ENCODE peak calls at places on chromosomes 12 and 14, in five cellular contexts. W is neural crest cell; F is CD4-positive, alpha-beta T cell; L is psoas muscle; U is WERI-Rb-1. A is an unnamed sample.

GRCh38 chr12:67355428-67356385 is 86.5 kb downstream of the CAND1 start:
- DNase-seq in L (no peak), W (peak), F (no peak), U (peak), A (no peak)

GRCh38 chr12:68261947-68262346 is 8.5 kb upstream of the IL22 start:
- DNase-seq in U (no peak), W (no peak), L (no peak), F (no peak), A (no peak)

GRCh38 chr14:53715390-53715730 is 241.3 kb downstream of the BMP4 start:
- DNase-seq in U (no peak), L (no peak), F (no peak), W (no peak), A (no peak)

GRCh38 chr12:48999371-49000131 is at the start of gene DDN:
- DNase-seq in W (no peak), F (no peak), U (peak), L (peak), A (peak)

GRCh38 chr12:29159690-29160089 is 10.6 kb downstream of the FAR2 start:
- DNase-seq in W (no peak), L (no peak), U (no peak), F (no peak), A (no peak)

GRCh38 chr14:58077621-58078020 is 74.4 kb downstream of the ARMH4 start:
- DNase-seq in F (no peak), L (no peak), U (no peak), W (no peak), A (no peak)

GRCh38 chr12:91373086-91373485 is 190.5 kb upstream of the DCN start:
- DNase-seq in F (no peak), L (no peak), U (no peak), W (no peak), A (no peak)

GRCh38 chr12:123502163-123502562 is 31.4 kb downstream of the RILPL1 start:
- DNase-seq in U (no peak), W (no peak), L (no peak), F (no peak), A (no peak)

GRCh38 chr12:88388566-88389269 is 191.6 kb downstream of the KITLG start:
- DNase-seq in U (no peak), W (no peak), L (no peak), F (no peak), A (no peak)

GRCh38 chr12:115507951-115508722 is 769.4 kb downstream of the MED13L start:
- DNase-seq in U (no peak), F (no peak), W (peak), L (peak), A (no peak)

GRCh38 chr14:101587403-101587998 is 26.2 kb downstream of the DIO3 start:
- DNase-seq in W (no peak), U (peak), L (no peak), F (no peak), A (no peak)

GRCh38 chr12:9813821-9814798 is 13.2 kb upstream of the KLRF1 start:
- DNase-seq in U (peak), F (peak), W (peak), L (peak), A (peak)

GRCh38 chr12:31588976-31589375 is 2.0 kb downstream of the DENND5B start:
- DNase-seq in L (no peak), F (no peak), W (no peak), U (no peak), A (no peak)

GRCh38 chr12:103623716-103624115 is 36.6 kb downstream of the STAB2 start:
- DNase-seq in L (no peak), U (no peak), W (no peak), F (no peak), A (no peak)

GRCh38 chr12:113065126-113066007 is 8.8 kb downstream of the DTX1 start:
- DNase-seq in U (no peak), W (peak), F (no peak), L (no peak), A (no peak)

GRCh38 chr14:95707327-95707726 is 6.6 kb downstream of the TCL1A start:
- DNase-seq in L (no peak), W (no peak), F (no peak), U (no peak), A (no peak)

DNA sequence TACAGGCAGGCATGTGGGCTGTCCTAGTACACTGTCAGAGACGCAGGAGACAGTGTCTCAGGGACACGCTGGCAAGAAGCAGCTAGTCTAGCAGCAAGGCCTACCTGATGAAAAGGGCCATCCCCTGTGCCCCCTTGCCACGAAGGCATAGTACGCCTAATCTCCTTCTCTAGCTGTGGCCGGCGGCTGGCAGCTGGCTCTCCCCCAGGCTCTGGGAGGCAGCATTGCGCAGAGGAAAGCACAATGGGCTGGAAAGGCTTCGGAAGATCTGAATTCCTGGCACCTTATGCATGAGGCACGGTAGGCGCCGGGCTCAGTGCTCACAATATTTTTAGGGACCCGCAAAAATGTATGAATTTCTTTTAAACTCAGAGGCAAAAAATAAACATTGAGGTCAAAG is 16.0 kb upstream of the PLEKHH1 start:
- DNase-seq in W (no peak), L (no peak), U (peak), F (no peak), A (no peak)
- TF ChIP-seq CTCF in W (no peak), L (no peak), U (peak), F (no peak), A (no peak)

GRCh38 chr12:96720363-96720705 is 186.7 kb upstream of the NEDD1 start:
- DNase-seq in F (no peak), L (no peak), W (no peak), U (no peak), A (no peak)
- TF ChIP-seq CTCF in F (no peak), L (no peak), W (peak), U (no peak), A (no peak)

DNA sequence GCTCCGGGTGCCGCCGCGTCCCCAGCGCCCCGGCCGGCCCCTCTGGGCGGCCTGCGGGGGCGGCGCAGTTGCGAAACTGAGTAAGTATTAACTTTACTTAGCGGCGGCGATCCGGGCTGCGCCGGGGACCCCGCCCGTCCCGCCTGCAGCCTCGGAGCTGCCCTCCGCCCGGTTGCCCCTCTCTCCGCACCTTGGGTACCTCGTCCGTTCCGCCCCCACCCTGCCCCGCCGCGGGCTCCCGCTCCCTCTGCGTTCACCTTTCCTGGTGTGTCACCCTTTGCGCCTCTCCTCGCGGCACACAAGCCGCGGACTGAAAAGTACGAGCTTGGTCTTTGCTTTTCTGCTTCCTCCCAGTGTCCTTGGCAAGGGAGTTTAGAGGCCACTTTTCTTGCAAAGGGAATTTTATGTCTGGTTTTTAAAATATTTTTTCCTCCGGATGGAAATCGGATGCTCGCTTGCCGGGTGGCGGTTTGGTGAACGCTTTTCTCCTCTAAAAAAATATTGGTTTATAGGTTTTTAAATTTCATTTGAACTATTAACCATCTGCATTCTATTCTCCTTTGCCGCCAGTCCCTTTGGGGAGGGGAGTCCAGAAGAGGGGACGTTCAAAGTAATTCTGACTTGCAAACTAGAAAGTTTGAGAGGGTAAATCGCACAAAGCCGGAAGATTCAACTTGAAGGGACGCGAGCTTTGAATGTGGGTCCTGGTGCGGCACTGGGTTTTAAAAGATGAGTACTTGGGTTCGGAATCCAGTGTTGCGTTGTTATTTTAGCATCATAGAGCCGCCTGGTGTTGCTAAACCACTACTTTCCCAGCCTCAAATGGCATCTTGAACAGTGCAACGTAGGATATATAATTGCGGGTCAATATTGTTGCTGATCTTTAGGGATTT is 833 bp downstream of the RASSF8 start:
- DNase-seq in F (no peak), L (peak), U (peak), W (peak), A (no peak)
- TF ChIP-seq CTCF in F (no peak), L (no peak), U (no peak), W (no peak), A (no peak)

GRCh38 chr14:55533960-55534359 is 46.0 kb upstream of the KTN1 start:
- DNase-seq in L (no peak), F (no peak), U (no peak), W (no peak), A (no peak)

GRCh38 chr14:55536208-55536708 is 43.7 kb upstream of the KTN1 start:
- DNase-seq in U (no peak), L (no peak), W (no peak), F (no peak), A (no peak)

GRCh38 chr14:55535521-55536207 is 44.3 kb upstream of the KTN1 start:
- DNase-seq in F (no peak), W (no peak), L (no peak), U (no peak), A (no peak)

GRCh38 chr14:55530464-55530863 is 49.5 kb upstream of the KTN1 start:
- DNase-seq in W (no peak), U (no peak), F (no peak), L (no peak), A (no peak)

DNA sequence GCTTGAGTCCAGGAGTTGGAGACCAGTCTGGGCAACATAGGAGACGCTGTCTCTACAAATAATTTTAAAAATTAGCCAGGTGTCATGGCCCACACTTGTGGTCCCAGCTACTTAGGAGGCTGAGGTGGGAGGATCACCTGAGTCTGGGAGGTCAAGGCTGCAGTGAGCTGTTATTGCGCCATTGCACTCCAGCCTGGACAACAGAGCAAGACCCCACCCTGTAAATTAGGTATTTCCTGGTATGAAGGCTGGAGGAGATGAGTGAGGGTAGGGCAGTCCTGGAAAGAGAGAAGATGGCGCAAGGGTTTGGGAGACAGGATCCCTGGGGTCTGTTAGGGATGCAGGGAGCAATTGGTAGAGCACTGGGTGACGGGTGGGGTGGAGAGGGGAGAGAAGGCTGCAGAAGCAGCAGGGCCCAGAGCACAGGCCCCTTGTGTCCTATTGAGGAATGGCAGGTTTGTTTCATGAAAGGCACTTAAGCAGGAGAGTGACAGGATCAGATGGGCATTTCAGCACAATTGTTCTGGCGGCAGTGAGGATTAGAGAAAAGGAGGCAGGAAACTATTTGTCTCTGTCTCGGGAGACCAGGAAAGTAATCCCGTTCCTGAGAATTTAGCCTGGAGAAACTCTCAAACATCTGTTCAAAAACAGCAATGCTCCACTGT is 47.2 kb upstream of the KTN1 start:
- DNase-seq in W (no peak), U (peak), F (no peak), L (no peak), A (no peak)
- TF ChIP-seq CTCF in W (peak), U (peak), F (no peak), L (no peak), A (no peak)

GRCh38 chr12:11136075-11136474 is 1.6 kb upstream of the TAS2R30 start:
- DNase-seq in U (no peak), W (no peak), L (no peak), F (no peak), A (no peak)
- TF ChIP-seq CTCF in U (no peak), W (no peak), L (no peak), F (no peak), A (no peak)

DNA sequence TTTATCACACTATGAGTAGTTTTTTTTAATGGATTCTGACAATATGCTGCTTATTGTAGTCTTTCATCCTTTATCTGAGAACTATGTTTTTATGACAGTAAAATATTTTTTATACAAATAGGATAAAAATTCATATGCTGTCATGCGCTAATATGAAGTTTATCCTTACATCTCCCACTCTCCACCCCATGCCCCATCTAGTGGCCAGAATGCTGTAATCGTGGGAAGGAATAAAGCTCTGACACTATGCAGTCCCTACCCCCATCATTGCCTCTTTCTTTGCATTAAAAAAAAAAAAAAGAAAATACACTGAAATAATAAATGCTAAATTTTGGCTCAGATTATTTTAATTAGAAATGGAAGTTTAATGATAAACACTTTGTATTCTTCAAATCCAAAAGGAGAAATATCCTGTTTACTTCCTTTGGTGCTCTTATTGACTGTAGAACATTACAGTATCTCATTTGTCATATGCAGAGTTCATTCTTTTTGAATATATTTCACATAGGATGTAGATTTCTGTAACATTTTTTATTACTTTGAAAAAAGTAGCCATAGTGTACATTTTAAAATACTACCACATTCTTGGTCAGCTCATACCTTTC is 145.9 kb upstream of the SLCO1C1 start:
- DNase-seq in U (peak), F (no peak), W (peak), L (no peak), A (no peak)
- TF ChIP-seq CTCF in U (peak), F (no peak), W (peak), L (peak), A (no peak)

GRCh38 chr12:44502681-44503080 is 373.4 kb downstream of the NELL2 start:
- DNase-seq in W (no peak), F (no peak), U (no peak), L (no peak), A (no peak)

GRCh38 chr12:44500423-44500822 is 375.7 kb downstream of the NELL2 start:
- DNase-seq in U (no peak), L (no peak), W (no peak), F (no peak), A (no peak)

DNA sequence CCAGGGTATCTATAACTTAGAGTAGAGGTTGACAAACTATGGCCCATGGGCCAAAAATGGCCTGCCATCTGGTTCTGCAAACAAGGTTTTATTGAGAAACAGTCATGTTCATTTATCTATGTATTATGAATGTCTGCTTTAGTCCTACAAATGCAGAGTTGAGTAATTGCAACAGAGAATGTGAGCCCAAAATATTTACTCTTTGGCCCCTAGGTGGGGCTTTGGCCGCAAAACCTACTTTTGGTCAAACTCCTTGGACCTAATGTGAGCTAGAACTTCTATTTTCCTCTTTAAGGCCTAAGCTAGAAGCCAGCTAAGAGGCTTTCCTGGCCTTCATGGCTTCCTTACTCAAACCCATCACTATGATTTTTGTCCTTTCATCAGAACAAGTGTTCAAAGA is 379.1 kb downstream of the NELL2 start:
- DNase-seq in L (no peak), U (no peak), F (no peak), W (no peak), A (no peak)
- TF ChIP-seq CTCF in L (no peak), U (peak), F (no peak), W (peak), A (no peak)